ENCODE peak calls at places on chromosomes 5 and 9, in nine cellular contexts. T is GM23338, Q is GM23248, Y is neural progenitor cell, M is hepatocyte, H is PC-3, P is SK-N-SH, A is HCT116, R is OCI-LY7. D is an unnamed sample.

GRCh38 chr5:26329562-26330189 is 708.7 kb downstream of the CDH9 start:
- DNase-seq in Q (peak; percentile 16), A (no peak), M (peak; percentile 25), R (no peak), T (peak; percentile 45), H (peak; percentile 66), Y (peak; percentile 32), P (peak; percentile 14), D (peak; percentile 21)

GRCh38 chr5:65394078-65394477 is 87.6 kb downstream of the ADAMTS6 start:
- DNase-seq in T (no peak), Y (peak; percentile 18), H (no peak), A (no peak), M (peak; percentile 20), Q (peak; percentile 90), P (no peak), R (no peak), D (no peak)

GRCh38 chr5:65483474-65484346 is 2.0 kb upstream of the ADAMTS6 start:
- DNase-seq in H (peak; percentile 49), T (peak; percentile 82), A (peak; percentile 52), Q (peak; percentile 89), M (peak; percentile 67), R (peak; percentile 78), Y (peak; percentile 65), P (peak; percentile 66), D (peak; percentile 68)

GRCh38 chr5:171272996-171273970 is 35.8 kb upstream of the TLX3 start:
- DNase-seq in Q (peak; percentile 42), H (peak; percentile 60), P (peak; percentile 58), A (peak; percentile 44), M (peak; percentile 23), T (peak; percentile 82), Y (peak; percentile 58), R (peak; percentile 4), D (peak; percentile 53)

GRCh38 chr5:131488463-131488862 is 146.6 kb downstream of the RAPGEF6 start:
- DNase-seq in H (no peak), A (no peak), P (no peak), M (no peak), R (no peak), Y (no peak), Q (peak; percentile 41), T (no peak), D (peak; percentile 55)

GRCh38 chr9:21252727-21253547 is 13.1 kb upstream of the IFNA14 start:
- DNase-seq in M (peak; percentile 32), R (peak; percentile 18), H (peak; percentile 44), T (peak; percentile 66), Y (peak; percentile 65), A (peak; percentile 38), P (peak; percentile 9), Q (peak; percentile 64), D (peak; percentile 25)

GRCh38 chr9:120854596-120855327 is 12.0 kb upstream of the PSMD5 start:
- DNase-seq in Q (no peak), Y (no peak), A (no peak), T (no peak), H (no peak), P (no peak), M (no peak), R (no peak), D (no peak)

GRCh38 chr9:72271617-72272478 is 93.2 kb downstream of the ZFAND5 start:
- DNase-seq in H (peak; percentile 72), A (peak; percentile 47), T (peak; percentile 82), M (peak; percentile 78), P (peak; percentile 50), Q (peak; percentile 67), Y (peak; percentile 73), R (peak; percentile 60), D (peak; percentile 62)

GRCh38 chr9:101485873-101486692 is 47.6 kb upstream of the RNF20 start:
- DNase-seq in T (peak; percentile 81), H (no peak), M (peak; percentile 46), Q (peak; percentile 71), P (peak; percentile 81), R (no peak), Y (peak; percentile 68), A (peak; percentile 44), D (no peak)

GRCh38 chr9:129626079-129626943 is at the start of gene NTMT1:
- DNase-seq in A (peak; percentile 63), T (peak; percentile 85), M (peak; percentile 93), R (peak; percentile 90), H (peak; percentile 64), Q (peak; percentile 94), Y (peak; percentile 92), P (peak; percentile 95), D (peak; percentile 85)

GRCh38 chr5:82387041-82387818 is 109.1 kb upstream of the RPS23 start:
- DNase-seq in M (peak; percentile 42), H (peak; percentile 93), P (peak; percentile 59), R (no peak), Q (no peak), Y (no peak), T (no peak), A (peak; percentile 77), D (no peak)

GRCh38 chr5:138488481-138488945 is 23.2 kb downstream of the EGR1 start:
- DNase-seq in Q (peak; percentile 91), A (no peak), T (no peak), P (no peak), M (peak; percentile 26), R (no peak), Y (no peak), H (peak; percentile 41), D (no peak)

GRCh38 chr5:169945831-169946261 is 34.4 kb downstream of the INSYN2B start:
- DNase-seq in R (no peak), A (no peak), Y (peak; percentile 23), Q (peak; percentile 95), M (peak; percentile 58), H (peak; percentile 72), P (peak; percentile 26), T (no peak), D (no peak)

DNA sequence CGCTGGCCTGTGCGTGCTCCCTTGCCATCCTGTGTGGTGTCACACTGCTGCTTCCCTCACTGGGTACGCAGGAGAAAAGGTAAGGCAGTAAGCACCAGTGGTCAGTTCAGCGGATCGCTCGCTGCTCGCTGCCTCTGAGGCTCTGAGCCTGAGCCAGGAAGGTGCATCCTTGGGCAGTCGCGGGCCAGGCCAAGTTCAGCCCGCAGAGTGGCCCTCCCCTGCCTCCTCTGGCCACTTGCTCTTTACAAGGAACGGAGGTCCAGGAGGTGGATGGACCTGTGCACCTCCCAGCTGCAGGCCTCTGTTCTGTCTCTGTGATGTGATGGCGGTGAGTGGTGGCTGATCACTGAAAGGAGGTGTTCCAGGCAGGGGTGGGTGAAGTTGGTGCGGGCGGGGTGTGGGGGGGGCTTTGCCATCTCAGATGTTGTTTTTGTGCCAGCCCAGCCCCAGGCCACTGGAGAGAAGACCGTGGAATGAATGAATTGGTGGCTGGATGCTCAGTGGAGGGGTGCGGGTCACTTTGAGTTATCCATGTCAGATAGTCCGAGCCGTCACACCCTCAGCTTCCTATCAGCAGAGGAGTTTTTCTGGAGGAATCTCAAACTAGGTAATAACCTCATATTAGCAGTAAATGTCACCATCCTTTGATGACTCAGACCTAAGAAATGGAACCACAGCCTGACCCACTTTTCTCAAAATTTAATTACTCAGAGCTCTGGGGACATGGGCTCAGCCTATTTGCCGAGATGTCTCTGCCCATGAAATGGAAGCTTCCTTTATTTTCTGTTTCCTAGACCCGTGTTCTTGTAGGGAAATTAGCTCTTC is 7.3 kb downstream of the COL5A1 start:
- DNase-seq in H (peak; percentile 64), P (no peak), R (no peak), M (no peak), Q (peak; percentile 90), T (no peak), Y (no peak), A (no peak), D (no peak)
- TF ChIP-seq EZH2phosphoT487 in H (no peak), P (no peak), R (no peak), M (no peak), Q (peak; percentile 59), T (no peak), Y (no peak), A (no peak), D (no peak)

GRCh38 chr9:103186959-103187358 is 191.8 kb downstream of the CYLC2 start:
- DNase-seq in R (no peak), Q (no peak), P (no peak), A (no peak), Y (no peak), M (no peak), H (no peak), T (no peak), D (no peak)
- TF ChIP-seq EZH2phosphoT487 in R (no peak), Q (no peak), P (no peak), A (no peak), Y (no peak), M (no peak), H (no peak), T (no peak), D (no peak)

GRCh38 chr9:16281707-16282106 is 588.8 kb downstream of the BNC2 start:
- DNase-seq in R (no peak), A (no peak), Y (no peak), Q (no peak), H (peak; percentile 58), P (no peak), T (no peak), M (no peak), D (no peak)

GRCh38 chr9:16286160-16286559 is 584.3 kb downstream of the BNC2 start:
- DNase-seq in P (no peak), M (no peak), H (no peak), A (no peak), T (no peak), Q (no peak), Y (no peak), R (no peak), D (no peak)

GRCh38 chr9:16278420-16278999 is 592.0 kb downstream of the BNC2 start:
- DNase-seq in M (no peak), Q (peak; percentile 14), H (no peak), A (no peak), T (no peak), R (no peak), Y (no peak), P (peak; percentile 44), D (no peak)

GRCh38 chr9:16282718-16283117 is 587.8 kb downstream of the BNC2 start:
- DNase-seq in A (no peak), M (no peak), T (no peak), P (no peak), Y (no peak), R (no peak), Q (no peak), H (no peak), D (no peak)

DNA sequence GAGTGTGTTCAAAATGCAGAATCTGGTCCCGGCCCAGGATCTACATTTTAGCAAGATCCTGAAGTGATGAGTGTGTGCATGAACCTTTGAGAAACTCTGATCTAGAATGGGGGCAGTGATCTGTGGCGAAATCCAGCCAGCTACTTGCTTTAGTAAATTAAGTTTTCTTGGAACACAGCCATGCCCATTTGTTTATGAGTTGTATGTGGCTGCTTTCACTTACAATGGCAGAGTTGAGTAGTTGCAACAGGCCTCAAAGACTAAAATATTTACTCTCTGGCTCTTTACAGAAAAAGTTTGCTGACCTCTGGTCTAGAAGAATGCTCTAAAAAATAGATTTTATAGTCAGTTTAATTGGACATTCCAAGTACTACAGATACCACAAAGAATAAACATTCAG is 588.3 kb downstream of the BNC2 start:
- DNase-seq in R (no peak), M (peak; percentile 33), P (no peak), Q (peak; percentile 35), Y (no peak), A (no peak), T (no peak), H (peak; percentile 49), D (no peak)
- TF ChIP-seq EZH2phosphoT487 in R (no peak), M (no peak), P (no peak), Q (no peak), Y (no peak), A (no peak), T (no peak), H (no peak), D (no peak)

GRCh38 chr5:40260351-40260750 is 419.4 kb upstream of the PTGER4 start:
- DNase-seq in P (no peak), R (no peak), T (no peak), A (no peak), Y (no peak), M (no peak), H (no peak), Q (no peak), D (no peak)
- TF ChIP-seq EZH2phosphoT487 in P (no peak), R (no peak), T (no peak), A (no peak), Y (no peak), M (no peak), H (no peak), Q (no peak), D (no peak)

GRCh38 chr9:105445203-105445881 is 2.5 kb upstream of the FSD1L start:
- DNase-seq in A (no peak), T (no peak), P (no peak), R (no peak), Y (no peak), M (no peak), H (no peak), Q (peak; percentile 70), D (no peak)
- TF ChIP-seq EZH2phosphoT487 in A (no peak), T (no peak), P (no peak), R (no peak), Y (no peak), M (no peak), H (no peak), Q (no peak), D (no peak)